ENCODE peak calls at places on chromosomes 5 and 9, in six cellular contexts. One of them, this sample, is unnamed.

GRCh38 chr9:36029765-36030528 is 6.8 kb upstream of the RECK start:
- DNase-seq in nephron progenitor cell: no peak
- DNase-seq in activated T-cell treated with anti-CD3 and anti-CD28 coated beads for 1 hour: no peak
- DNase-seq in NCI-H1436: no peak
- DNase-seq in foreskin fibroblast: peak; percentile 95
- DNase-seq in anterior cingulate cortex: no peak
- DNase-seq in this sample: no peak

GRCh38 chr5:41636605-41637004 is 126.2 kb upstream of the PLCXD3 start:
- DNase-seq in nephron progenitor cell: peak; percentile 22
- DNase-seq in activated T-cell treated with anti-CD3 and anti-CD28 coated beads for 1 hour: no peak
- DNase-seq in NCI-H1436: peak; percentile 28
- DNase-seq in foreskin fibroblast: peak; percentile 2
- DNase-seq in anterior cingulate cortex: no peak
- DNase-seq in this sample: no peak

GRCh38 chr9:134966270-134966669 is 48.6 kb upstream of the FCN1 start:
- DNase-seq in nephron progenitor cell: no peak
- DNase-seq in activated T-cell treated with anti-CD3 and anti-CD28 coated beads for 1 hour: no peak
- DNase-seq in NCI-H1436: no peak
- DNase-seq in foreskin fibroblast: no peak
- DNase-seq in anterior cingulate cortex: no peak
- DNase-seq in this sample: no peak

GRCh38 chr5:33905381-33905780 is 13.6 kb upstream of the ADAMTS12 start:
- DNase-seq in nephron progenitor cell: no peak
- DNase-seq in activated T-cell treated with anti-CD3 and anti-CD28 coated beads for 1 hour: no peak
- DNase-seq in NCI-H1436: no peak
- DNase-seq in foreskin fibroblast: no peak
- DNase-seq in anterior cingulate cortex: no peak
- DNase-seq in this sample: no peak

GRCh38 chr9:113343732-113344231 is 3.7 kb upstream of the WDR31 start:
- DNase-seq in nephron progenitor cell: no peak
- DNase-seq in activated T-cell treated with anti-CD3 and anti-CD28 coated beads for 1 hour: no peak
- DNase-seq in NCI-H1436: peak; percentile 71
- DNase-seq in foreskin fibroblast: peak; percentile 67
- DNase-seq in anterior cingulate cortex: peak; percentile 87
- DNase-seq in this sample: no peak

GRCh38 chr9:13787234-13787833 is 507.8 kb upstream of the MPDZ start:
- DNase-seq in nephron progenitor cell: no peak
- DNase-seq in activated T-cell treated with anti-CD3 and anti-CD28 coated beads for 1 hour: no peak
- DNase-seq in NCI-H1436: no peak
- DNase-seq in foreskin fibroblast: peak; percentile 91
- DNase-seq in anterior cingulate cortex: no peak
- DNase-seq in this sample: peak; percentile 48

GRCh38 chr5:133234911-133235310 is 183.1 kb downstream of the HSPA4 start:
- DNase-seq in nephron progenitor cell: no peak
- DNase-seq in activated T-cell treated with anti-CD3 and anti-CD28 coated beads for 1 hour: no peak
- DNase-seq in NCI-H1436: no peak
- DNase-seq in foreskin fibroblast: no peak
- DNase-seq in anterior cingulate cortex: no peak
- DNase-seq in this sample: no peak

GRCh38 chr9:5269249-5269715 is 35.2 kb downstream of the RLN2 start:
- DNase-seq in nephron progenitor cell: no peak
- DNase-seq in activated T-cell treated with anti-CD3 and anti-CD28 coated beads for 1 hour: no peak
- DNase-seq in NCI-H1436: no peak
- DNase-seq in foreskin fibroblast: peak; percentile 2
- DNase-seq in anterior cingulate cortex: no peak
- DNase-seq in this sample: no peak

GRCh38 chr9:135907446-135908333 is at the start of gene CAMSAP1:
- DNase-seq in nephron progenitor cell: peak; percentile 97
- DNase-seq in activated T-cell treated with anti-CD3 and anti-CD28 coated beads for 1 hour: peak; percentile 95
- DNase-seq in NCI-H1436: peak; percentile 89
- DNase-seq in foreskin fibroblast: peak; percentile 99
- DNase-seq in anterior cingulate cortex: peak; percentile 91
- DNase-seq in this sample: peak; percentile 83

GRCh38 chr5:135460246-135461033 is 8.3 kb upstream of the TIFAB start:
- DNase-seq in nephron progenitor cell: no peak
- DNase-seq in activated T-cell treated with anti-CD3 and anti-CD28 coated beads for 1 hour: no peak
- DNase-seq in NCI-H1436: no peak
- DNase-seq in foreskin fibroblast: no peak
- DNase-seq in anterior cingulate cortex: no peak
- DNase-seq in this sample: no peak